ENCODE peak calls at places on chromosomes 5 and 9, in seven cellular contexts. Y, X, W, V, S, U and T are unnamed samples.

GRCh38 chr9:88835038-88835466 is 156.2 kb upstream of the S1PR3 start:
- DNase-seq in W (peak), X (no peak), V (peak), Y (no peak), S (no peak), U (no peak), T (no peak)

GRCh38 chr5:128572546-128573339 is 34.7 kb upstream of the FBN2 start:
- DNase-seq in W (peak), Y (no peak), X (no peak), U (no peak), V (peak), S (no peak), T (peak)

GRCh38 chr9:116605060-116605459 is 82.0 kb upstream of the TRIM32 start:
- DNase-seq in Y (no peak), U (no peak), S (no peak), V (no peak), W (no peak), X (no peak), T (no peak)

GRCh38 chr5:178338126-178338749 is 105.6 kb upstream of the PHYKPL start:
- DNase-seq in Y (no peak), V (no peak), W (no peak), X (no peak), S (no peak), U (peak), T (no peak)

GRCh38 chr5:151745071-151745705 is 13.2 kb downstream of the ATOX1 start:
- DNase-seq in S (no peak), X (no peak), W (peak), U (no peak), Y (no peak), V (peak), T (peak)

GRCh38 chr5:88785396-88786216 is 97.4 kb downstream of the MEF2C start:
- DNase-seq in U (no peak), S (peak), W (peak), X (no peak), Y (no peak), V (peak), T (peak)

GRCh38 chr9:79651251-79651795 is 79.6 kb downstream of the TLE4 start:
- DNase-seq in U (no peak), W (no peak), V (no peak), X (no peak), S (no peak), Y (no peak), T (no peak)

GRCh38 chr9:123225374-123225813 is 43.0 kb downstream of the STRBP start:
- DNase-seq in X (peak), V (peak), S (peak), W (peak), U (no peak), Y (peak), T (peak)

GRCh38 chr9:16809912-16810610 is 60.4 kb downstream of the BNC2 start:
- DNase-seq in Y (no peak), S (peak), U (peak), W (no peak), X (peak), V (no peak), T (peak)

GRCh38 chr5:128591598-128592455 is 53.8 kb upstream of the FBN2 start:
- DNase-seq in X (no peak), W (no peak), U (no peak), V (no peak), S (no peak), Y (no peak), T (no peak)

GRCh38 chr5:6181871-6182270 is 196.5 kb downstream of the MED10 start:
- DNase-seq in W (no peak), Y (no peak), V (no peak), U (no peak), S (no peak), X (no peak), T (no peak)

GRCh38 chr9:122941560-122942234 is 877 bp downstream of the RABGAP1 start:
- DNase-seq in V (peak), Y (no peak), S (peak), W (peak), X (no peak), U (no peak), T (peak)

GRCh38 chr9:118455781-118456180 is 751.6 kb downstream of the TLR4 start:
- DNase-seq in W (no peak), Y (no peak), U (no peak), X (no peak), S (no peak), V (no peak), T (no peak)

GRCh38 chr5:1141827-1142226 is 30.0 kb upstream of the SLC12A7 start:
- DNase-seq in W (no peak), X (no peak), U (no peak), Y (no peak), V (no peak), S (no peak), T (no peak)

GRCh38 chr9:136658849-136659535 is 3.7 kb upstream of the EGFL7 start:
- DNase-seq in W (no peak), Y (no peak), V (no peak), S (no peak), X (no peak), U (peak), T (no peak)

GRCh38 chr5:68377733-68378132 is 162.2 kb downstream of the PIK3R1 start:
- DNase-seq in W (no peak), S (no peak), X (no peak), Y (no peak), V (no peak), U (no peak), T (no peak)

GRCh38 chr5:167763772-167764171 is 527.7 kb upstream of the WWC1 start:
- DNase-seq in U (no peak), V (no peak), S (no peak), W (peak), X (no peak), Y (no peak), T (no peak)

GRCh38 chr5:126883801-126884200 is 106.9 kb downstream of the LMNB1 start:
- DNase-seq in V (no peak), S (no peak), U (no peak), Y (no peak), X (no peak), W (peak), T (no peak)

GRCh38 chr9:20552874-20553624 is 69.2 kb downstream of the MLLT3 start:
- DNase-seq in U (no peak), S (no peak), Y (no peak), X (no peak), W (peak), V (peak), T (no peak)

GRCh38 chr9:79685576-79685975 is 113.8 kb downstream of the TLE4 start:
- DNase-seq in W (peak), X (no peak), V (no peak), S (no peak), Y (no peak), U (no peak), T (no peak)

GRCh38 chr5:177984565-177985166 is 11.4 kb downstream of the PROP1 start:
- DNase-seq in X (no peak), Y (no peak), U (no peak), W (no peak), V (no peak), S (no peak), T (no peak)

GRCh38 chr9:126459126-126459525 is 132.5 kb downstream of the MVB12B start:
- DNase-seq in W (no peak), X (no peak), U (no peak), Y (no peak), V (no peak), S (no peak), T (no peak)

GRCh38 chr9:113219972-113220371 is 1.1 kb downstream of the FKBP15 start:
- DNase-seq in S (no peak), Y (no peak), X (no peak), W (peak), U (no peak), V (peak), T (peak)

GRCh38 chr5:137273511-137273910 is 225.6 kb downstream of the SPOCK1 start:
- DNase-seq in S (no peak), W (no peak), V (no peak), U (no peak), X (no peak), Y (no peak), T (no peak)

GRCh38 chr5:23742701-23743100 is 235.3 kb downstream of the PRDM9 start:
- DNase-seq in U (no peak), V (no peak), Y (no peak), W (no peak), S (no peak), X (no peak), T (no peak)

GRCh38 chr9:20237686-20238085 is 384.6 kb downstream of the MLLT3 start:
- DNase-seq in X (no peak), U (no peak), Y (no peak), W (no peak), S (no peak), V (no peak), T (no peak)

GRCh38 chr9:131290039-131290766 is 680 bp downstream of the PLPP7 start:
- DNase-seq in U (no peak), S (no peak), X (no peak), V (no peak), W (no peak), Y (no peak), T (no peak)

GRCh38 chr9:37623267-37623666 is 27.5 kb upstream of the FRMPD1 start:
- DNase-seq in W (no peak), U (no peak), V (no peak), X (no peak), S (no peak), Y (no peak), T (no peak)

GRCh38 chr5:9348296-9348996 is 197.4 kb downstream of the SEMA5A start:
- DNase-seq in Y (no peak), V (peak), X (no peak), S (peak), U (no peak), W (peak), T (peak)

GRCh38 chr9:135989722-135990467 is 28.7 kb upstream of the UBAC1 start:
- DNase-seq in X (no peak), V (no peak), Y (no peak), W (no peak), S (no peak), U (no peak), T (no peak)

GRCh38 chr5:179347581-179347980 is 2.3 kb upstream of the ADAMTS2 start:
- DNase-seq in S (no peak), V (no peak), X (no peak), Y (no peak), U (no peak), W (no peak), T (no peak)

GRCh38 chr5:332843-333242 is 11.3 kb downstream of the AHRR start:
- DNase-seq in S (no peak), U (no peak), W (no peak), X (no peak), V (no peak), Y (no peak), T (no peak)

GRCh38 chr5:154701181-154701580 is 54.0 kb upstream of the LARP1 start:
- DNase-seq in S (no peak), U (no peak), X (no peak), W (no peak), V (no peak), Y (no peak), T (no peak)

GRCh38 chr5:52800394-52801213 is 12.9 kb downstream of the ITGA1 start:
- DNase-seq in W (peak), U (peak), X (peak), Y (no peak), V (peak), S (peak), T (peak)

GRCh38 chr5:78768781-78769380 is 120.3 kb upstream of the LHFPL2 start:
- DNase-seq in Y (no peak), X (no peak), V (no peak), S (no peak), W (no peak), U (no peak), T (no peak)

DNA sequence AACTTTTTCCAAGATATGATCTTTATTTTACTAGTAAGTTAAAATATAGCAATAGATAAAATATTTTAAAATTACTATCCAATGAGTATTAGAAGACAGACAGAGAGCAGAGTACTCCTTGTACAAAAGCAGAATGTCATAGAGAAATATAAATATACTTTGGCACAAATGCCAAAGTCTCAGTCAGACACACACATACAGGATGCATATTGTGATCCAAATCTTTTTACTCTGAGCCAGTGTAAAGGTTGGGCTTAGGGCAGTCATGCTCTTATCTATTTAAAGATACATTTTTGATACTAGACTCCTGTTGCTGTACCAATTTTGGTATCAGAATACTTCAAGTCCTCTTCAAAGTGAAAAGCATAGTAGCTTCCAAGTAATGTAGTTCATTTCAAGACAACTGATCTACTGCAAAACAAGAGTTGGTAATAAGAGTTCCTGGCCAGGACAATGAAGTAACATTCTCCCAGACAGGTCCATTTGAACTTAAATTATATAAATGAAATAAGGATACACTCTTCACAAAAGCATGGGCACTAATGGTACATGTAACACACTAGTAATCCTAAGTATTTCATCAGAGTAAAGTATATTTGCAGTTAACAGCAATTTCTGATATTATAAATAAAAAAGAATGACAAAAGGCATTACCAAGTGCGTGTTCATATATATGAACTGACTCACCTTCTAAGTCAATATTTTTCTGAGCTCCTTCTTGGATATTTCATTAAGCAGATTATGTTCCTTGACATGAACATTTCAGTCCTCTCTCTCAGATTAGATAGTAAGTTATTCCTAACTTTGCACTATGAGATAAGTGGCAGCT is 10.5 kb downstream of the PFDN1 start:
- DNase-seq in X (no peak), Y (no peak), W (peak), V (no peak), U (no peak), S (no peak), T (no peak)
- H3K23ac ChIP-seq in X (no peak), Y (no peak), W (peak), V (no peak), U (no peak), S (no peak), T (no peak)

DNA sequence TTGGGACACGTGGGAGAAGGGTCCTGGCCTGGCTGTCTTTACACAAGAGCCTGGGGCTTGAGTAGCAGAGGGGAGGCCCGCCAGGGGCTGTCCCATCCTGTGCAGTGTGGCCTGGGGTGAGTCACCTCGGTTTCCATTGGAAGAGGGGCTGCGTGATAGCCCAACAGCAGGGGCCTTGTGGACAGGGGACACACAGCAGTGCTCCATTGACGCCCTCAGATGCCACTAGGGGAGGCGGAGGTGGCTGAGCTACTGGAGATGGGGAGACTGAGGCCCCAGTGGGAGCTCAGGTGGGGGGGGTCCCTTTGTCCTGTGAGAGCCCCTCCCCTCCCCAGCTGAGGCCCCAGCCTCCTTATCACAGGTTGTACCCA is 50.0 kb upstream of the RNU6ATAC start:
- DNase-seq in X (no peak), S (no peak), V (peak), U (no peak), W (no peak), Y (no peak), T (no peak)
- H3K4me2 ChIP-seq in X (no peak), S (no peak), V (no peak), U (no peak), W (no peak), Y (no peak), T (no peak)

DNA sequence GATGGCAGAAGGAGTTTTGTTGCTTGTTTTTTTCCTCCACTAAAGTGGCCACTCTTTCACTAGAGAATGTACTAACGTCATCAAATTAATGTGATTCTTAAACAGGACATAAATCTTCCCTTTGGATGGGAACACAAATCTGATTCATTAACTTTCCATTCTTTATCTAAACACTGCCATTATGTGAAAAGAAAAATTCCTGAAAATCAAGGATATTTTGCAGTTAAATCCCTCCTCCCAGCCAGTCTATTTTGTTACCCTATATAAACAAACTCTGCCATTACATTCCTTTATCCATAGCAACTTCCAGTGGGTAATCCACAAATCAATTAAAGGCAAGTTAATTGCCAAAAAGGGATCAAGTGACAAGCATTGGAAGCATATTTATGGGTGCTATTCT is 546.5 kb downstream of the PDE4D start:
- DNase-seq in V (peak), S (no peak), Y (no peak), W (no peak), X (no peak), U (no peak), T (no peak)
- H3K23ac ChIP-seq in V (no peak), S (no peak), Y (no peak), W (no peak), X (no peak), U (no peak), T (no peak)

GRCh38 chr9:129253820-129254381 is 75.8 kb upstream of the IER5L start:
- DNase-seq in X (no peak), S (no peak), V (no peak), U (no peak), Y (no peak), W (no peak), T (no peak)

GRCh38 chr9:129250786-129251185 is 72.7 kb upstream of the IER5L start:
- DNase-seq in V (peak), U (no peak), S (no peak), W (peak), X (no peak), Y (no peak), T (no peak)

GRCh38 chr9:129256959-129257713 is 79.1 kb upstream of the IER5L start:
- DNase-seq in X (no peak), W (no peak), U (no peak), V (peak), Y (no peak), S (no peak), T (peak)

GRCh38 chr9:129254566-129255287 is 76.7 kb upstream of the IER5L start:
- DNase-seq in U (no peak), W (no peak), S (no peak), V (no peak), X (no peak), Y (no peak), T (no peak)

GRCh38 chr9:129252937-129253819 is 75.1 kb upstream of the IER5L start:
- DNase-seq in W (no peak), X (no peak), Y (no peak), S (no peak), U (no peak), V (no peak), T (no peak)
- H3K4me2 ChIP-seq in W (no peak), X (no peak), Y (no peak), S (no peak), U (no peak), V (no peak), T (no peak)